ENCODE peak calls at places on chromosomes 3 and 15, in seven cellular contexts. O is uterus, Z is sigmoid colon, M is right lobe of liver, V is IMR-90, B is tibial nerve, P is GM12891. F is an unnamed sample.

GRCh38 chr15:41498657-41499056 is 5.0 kb downstream of the ITPKA start:
- DNase-seq in B (no peak), Z (no peak), M (no peak), O (no peak), V (no peak), P (no peak), F (no peak)

GRCh38 chr3:85081191-85081895 is 122.6 kb downstream of the CADM2 start:
- DNase-seq in B (no peak), Z (no peak), M (no peak), P (no peak), V (peak), O (no peak), F (no peak)

GRCh38 chr3:20280257-20280656 is 94.3 kb upstream of the SGO1 start:
- DNase-seq in M (no peak), V (no peak), P (no peak), B (no peak), Z (no peak), O (no peak), F (no peak)

GRCh38 chr3:126683506-126683905 is 20.5 kb upstream of the CHCHD6 start:
- DNase-seq in Z (no peak), P (no peak), M (no peak), B (no peak), O (no peak), V (no peak), F (no peak)

GRCh38 chr3:25338158-25338725 is 89.8 kb upstream of the RARB start:
- DNase-seq in P (no peak), Z (no peak), M (no peak), B (no peak), V (no peak), O (no peak), F (no peak)

GRCh38 chr3:197151562-197151961 is 121.9 kb upstream of the MELTF start:
- DNase-seq in O (no peak), B (peak), M (no peak), P (no peak), V (peak), Z (no peak), F (no peak)

GRCh38 chr15:28022961-28023360 is 76.2 kb downstream of the OCA2 start:
- DNase-seq in M (no peak), Z (no peak), V (no peak), P (no peak), O (no peak), B (no peak), F (no peak)

GRCh38 chr3:168030488-168031054 is 65.2 kb downstream of the GOLIM4 start:
- DNase-seq in B (no peak), V (no peak), Z (no peak), O (no peak), M (no peak), P (no peak), F (no peak)

GRCh38 chr15:74040115-74040850 is 42.1 kb downstream of the GOLGA6A start:
- DNase-seq in O (peak), B (peak), P (no peak), M (no peak), V (peak), Z (peak), F (peak)

GRCh38 chr3:67647390-67647878 is 7.0 kb downstream of the SUCLG2 start:
- DNase-seq in O (no peak), V (peak), P (no peak), B (no peak), Z (no peak), M (peak), F (no peak)

GRCh38 chr15:27563765-27564164 is 535.4 kb downstream of the OCA2 start:
- DNase-seq in B (no peak), M (no peak), O (no peak), V (no peak), P (no peak), Z (no peak), F (no peak)

DNA sequence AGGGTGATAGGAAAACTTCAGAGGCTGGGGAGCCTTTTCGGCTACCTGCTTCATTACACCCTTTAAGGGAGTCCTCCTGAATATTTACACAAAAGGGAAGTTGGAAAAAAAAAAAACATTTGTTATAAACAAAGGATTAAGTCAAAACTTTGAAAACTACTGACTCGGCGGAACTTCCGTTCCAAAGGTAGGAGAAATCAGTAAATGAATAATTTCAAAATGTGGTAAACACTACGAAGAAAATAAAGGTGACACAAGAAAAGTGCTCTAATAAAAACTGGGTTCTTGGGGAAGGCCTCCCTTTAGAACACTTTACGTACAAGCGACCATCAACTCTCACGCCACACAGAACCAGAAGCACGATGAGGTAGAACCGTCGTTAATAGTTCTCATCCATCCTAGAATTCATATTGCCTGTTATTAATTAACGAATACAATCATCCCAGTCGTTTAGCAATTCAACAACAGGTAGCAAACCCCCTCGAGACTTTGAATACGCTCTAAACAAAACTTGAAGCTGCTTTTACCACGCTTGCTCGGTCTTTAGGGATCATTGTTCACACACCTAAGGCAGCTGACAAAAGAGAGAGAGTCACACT is 867 bp downstream of the SMARCC1 start:
- DNase-seq in M (no peak), Z (no peak), V (peak), B (no peak), P (no peak), O (no peak), F (no peak)
- TF ChIP-seq POLR2A in M (no peak), Z (no peak), V (no peak), B (no peak), P (no peak), O (no peak), F (no peak)

GRCh38 chr15:89912145-89912673 is 543 bp downstream of the ARPIN start:
- DNase-seq in V (no peak), Z (peak), P (no peak), O (peak), M (peak), B (no peak), F (no peak)
- TF ChIP-seq POLR2A in V (no peak), Z (peak), P (no peak), O (no peak), M (no peak), B (no peak), F (no peak)

GRCh38 chr3:186790261-186790981 is 7.0 kb downstream of the EIF4A2 start:
- DNase-seq in P (no peak), V (peak), B (no peak), Z (no peak), O (no peak), M (no peak), F (no peak)
- TF ChIP-seq POLR2A in P (peak), V (peak), B (no peak), Z (no peak), O (no peak), M (no peak), F (no peak)

DNA sequence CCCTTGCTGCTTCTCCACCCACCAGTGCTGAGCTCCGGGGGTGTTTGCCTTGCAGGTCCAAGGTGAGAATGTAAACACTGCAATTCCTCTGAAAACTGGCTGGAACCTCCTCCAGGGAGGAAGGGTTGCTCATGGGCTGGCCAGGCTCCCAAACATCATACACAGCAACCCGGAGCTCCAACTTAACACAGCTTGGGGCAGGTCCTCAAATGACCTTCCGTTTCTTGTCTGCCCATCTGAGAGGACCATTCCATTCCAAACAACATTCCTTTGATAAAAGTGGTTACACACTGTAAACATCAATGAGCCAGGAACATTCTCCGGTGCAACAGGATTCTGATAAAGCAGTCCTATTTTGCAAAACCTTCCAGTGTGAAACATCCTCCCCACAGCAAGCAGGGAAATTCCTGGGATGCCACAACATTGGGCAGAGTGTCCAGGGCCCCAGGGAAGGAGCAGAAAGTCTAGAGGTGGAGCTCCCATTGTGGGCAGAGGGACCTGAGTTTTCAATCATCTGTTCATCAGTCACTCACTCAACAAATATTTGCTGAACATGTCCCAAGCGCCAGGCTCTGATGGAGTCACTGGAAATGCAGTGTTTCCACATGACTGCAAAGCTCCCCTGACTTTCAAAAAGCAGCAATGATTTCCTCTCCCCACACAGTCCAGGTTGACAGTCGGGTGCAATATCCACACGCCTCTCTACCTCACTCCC is 7.3 kb upstream of the HEG1 start:
- DNase-seq in M (peak), Z (no peak), B (no peak), V (peak), O (no peak), P (no peak), F (no peak)
- TF ChIP-seq POLR2A in M (no peak), Z (no peak), B (no peak), V (no peak), O (no peak), P (no peak), F (no peak)

GRCh38 chr3:61253756-61254155 is 2.5 kb upstream of the FHIT start:
- DNase-seq in P (no peak), M (no peak), Z (no peak), V (no peak), O (no peak), B (no peak), F (no peak)

GRCh38 chr3:61250784-61251173 is 473 bp downstream of the FHIT start:
- DNase-seq in P (peak), Z (peak), V (no peak), B (peak), M (peak), O (peak), F (peak)

GRCh38 chr3:61252836-61253235 is 1.6 kb upstream of the FHIT start:
- DNase-seq in Z (no peak), V (no peak), P (no peak), M (no peak), O (no peak), B (no peak), F (no peak)

GRCh38 chr3:61248496-61248895 is 2.8 kb downstream of the FHIT start:
- DNase-seq in B (no peak), O (no peak), P (no peak), V (no peak), Z (no peak), M (no peak), F (no peak)

GRCh38 chr3:61251174-61251972 is at the start of gene FHIT:
- DNase-seq in Z (peak), P (peak), M (peak), V (peak), O (peak), B (peak), F (peak)
- TF ChIP-seq POLR2A in Z (peak), P (no peak), M (peak), V (no peak), O (peak), B (peak), F (no peak)

GRCh38 chr15:62390793-62391543 is 225.9 kb upstream of the C2CD4B start:
- DNase-seq in Z (peak), V (peak), M (peak), B (peak), P (peak), O (peak), F (peak)

GRCh38 chr15:62392411-62392810 is 227.3 kb upstream of the C2CD4B start:
- DNase-seq in V (peak), B (no peak), P (no peak), O (no peak), M (no peak), Z (no peak), F (no peak)

GRCh38 chr15:62393196-62393595 is 228.1 kb upstream of the C2CD4B start:
- DNase-seq in B (no peak), O (no peak), Z (no peak), M (no peak), V (peak), P (no peak), F (no peak)

GRCh38 chr15:62389887-62390792 is 225.1 kb upstream of the C2CD4B start:
- DNase-seq in Z (peak), V (peak), P (peak), O (peak), B (peak), M (peak), F (peak)

DNA sequence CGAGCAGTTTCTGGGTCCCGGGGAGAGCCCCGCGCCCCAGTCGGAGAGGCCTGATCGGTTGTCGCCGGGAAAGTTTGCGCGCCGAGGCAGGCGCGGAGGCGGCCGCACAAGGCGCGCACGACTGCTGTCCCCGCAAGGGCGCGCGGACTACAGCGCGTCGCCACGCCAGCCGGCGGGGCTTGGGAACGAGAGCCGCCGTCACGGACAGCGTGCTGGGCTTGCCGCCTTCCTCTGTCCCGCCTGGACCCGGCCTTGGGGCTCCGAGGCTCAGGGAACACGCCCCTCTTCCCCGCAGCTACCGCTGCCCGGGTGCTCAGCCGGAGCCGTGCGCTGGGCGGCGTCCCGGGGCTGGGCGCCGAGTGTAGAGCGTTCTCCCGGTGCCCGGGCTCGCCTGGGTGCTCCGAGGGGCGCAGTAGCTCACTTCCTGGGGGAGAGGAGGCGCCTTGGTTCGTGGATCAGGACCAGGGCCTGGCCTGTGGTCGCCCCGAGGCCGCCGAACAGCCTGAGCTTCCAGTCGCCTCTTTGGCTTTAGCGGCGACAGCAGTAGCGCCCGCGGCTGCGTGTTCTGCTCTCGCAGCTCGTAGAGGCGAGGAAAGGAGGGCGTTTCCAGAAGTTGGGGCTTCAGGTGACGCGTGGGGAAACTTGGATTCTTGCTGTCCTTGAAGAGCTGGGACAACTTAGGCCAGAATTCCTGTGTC is 226.6 kb upstream of the C2CD4B start:
- DNase-seq in M (peak), V (peak), P (peak), O (peak), Z (peak), B (no peak), F (peak)
- TF ChIP-seq POLR2A in M (no peak), V (peak), P (no peak), O (no peak), Z (no peak), B (no peak), F (no peak)

GRCh38 chr3:13477946-13478345 is 2.2 kb upstream of the HDAC11 start:
- DNase-seq in M (no peak), Z (no peak), O (no peak), B (no peak), V (no peak), P (no peak), F (no peak)

GRCh38 chr3:13480340-13481318 is 523 bp downstream of the HDAC11 start:
- DNase-seq in O (no peak), M (no peak), Z (peak), P (no peak), V (peak), B (no peak), F (no peak)

GRCh38 chr3:13479332-13479581 is 849 bp upstream of the HDAC11 start:
- DNase-seq in Z (no peak), O (peak), P (no peak), V (no peak), B (no peak), M (peak), F (no peak)

GRCh38 chr3:13482106-13482690 is 2.1 kb downstream of the HDAC11 start:
- DNase-seq in M (no peak), O (no peak), V (no peak), P (no peak), Z (peak), B (no peak), F (no peak)

DNA sequence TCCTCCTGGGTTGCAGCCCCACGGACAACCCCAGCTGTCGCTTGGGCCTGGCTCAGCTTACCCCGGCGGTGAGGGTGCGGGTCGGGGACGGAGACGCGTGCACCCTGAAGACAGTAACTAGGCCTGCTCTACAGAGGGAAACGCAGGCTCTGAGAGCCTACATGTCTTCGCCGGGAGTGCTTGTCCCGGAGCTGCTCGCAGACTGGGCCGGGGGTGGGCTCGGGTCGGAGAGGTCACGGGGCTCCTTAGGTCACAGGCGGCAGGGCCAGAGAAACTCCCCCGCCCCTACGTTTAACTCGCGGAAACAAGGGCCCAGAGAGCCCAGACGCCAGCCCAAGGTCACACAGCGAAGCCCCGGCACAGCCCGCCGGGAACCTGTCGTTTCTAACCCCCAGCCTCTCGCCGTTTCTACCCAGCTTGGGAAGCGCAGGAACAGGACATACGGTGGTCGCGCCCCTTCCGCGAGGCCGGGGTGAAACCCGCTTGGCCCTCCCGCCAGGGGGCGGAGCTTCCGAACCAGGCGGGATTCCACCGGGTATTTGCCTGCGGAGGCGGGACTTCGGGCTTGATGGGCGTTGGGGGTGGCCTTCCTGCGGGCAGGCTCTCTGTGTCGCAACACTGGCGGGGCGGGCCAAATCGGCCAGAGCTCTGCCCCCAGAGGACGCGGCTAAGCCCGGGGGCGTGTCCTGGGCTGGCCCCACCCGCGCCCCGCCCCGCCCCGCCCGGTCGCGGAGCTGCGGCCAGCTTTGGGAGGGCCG is at the start of gene HDAC11:
- DNase-seq in V (peak), M (peak), Z (peak), O (peak), B (peak), P (peak), F (peak)
- TF ChIP-seq POLR2A in V (no peak), M (peak), Z (peak), O (peak), B (peak), P (no peak), F (no peak)

GRCh38 chr3:49359623-49360022 is 1.5 kb upstream of the GPX1 start:
- DNase-seq in P (no peak), B (no peak), V (peak), O (no peak), M (no peak), Z (no peak), F (no peak)

GRCh38 chr3:49353022-49353421 is 5.1 kb downstream of the GPX1 start:
- DNase-seq in M (no peak), P (no peak), B (no peak), V (no peak), Z (no peak), O (no peak), F (no peak)

GRCh38 chr3:49358217-49358883 is at the start of gene GPX1:
- DNase-seq in M (peak), Z (peak), P (peak), B (peak), V (peak), O (peak), F (peak)

GRCh38 chr3:49358884-49359225 is 702 bp upstream of the GPX1 start:
- DNase-seq in M (peak), V (no peak), O (no peak), P (no peak), Z (no peak), B (no peak), F (no peak)

DNA sequence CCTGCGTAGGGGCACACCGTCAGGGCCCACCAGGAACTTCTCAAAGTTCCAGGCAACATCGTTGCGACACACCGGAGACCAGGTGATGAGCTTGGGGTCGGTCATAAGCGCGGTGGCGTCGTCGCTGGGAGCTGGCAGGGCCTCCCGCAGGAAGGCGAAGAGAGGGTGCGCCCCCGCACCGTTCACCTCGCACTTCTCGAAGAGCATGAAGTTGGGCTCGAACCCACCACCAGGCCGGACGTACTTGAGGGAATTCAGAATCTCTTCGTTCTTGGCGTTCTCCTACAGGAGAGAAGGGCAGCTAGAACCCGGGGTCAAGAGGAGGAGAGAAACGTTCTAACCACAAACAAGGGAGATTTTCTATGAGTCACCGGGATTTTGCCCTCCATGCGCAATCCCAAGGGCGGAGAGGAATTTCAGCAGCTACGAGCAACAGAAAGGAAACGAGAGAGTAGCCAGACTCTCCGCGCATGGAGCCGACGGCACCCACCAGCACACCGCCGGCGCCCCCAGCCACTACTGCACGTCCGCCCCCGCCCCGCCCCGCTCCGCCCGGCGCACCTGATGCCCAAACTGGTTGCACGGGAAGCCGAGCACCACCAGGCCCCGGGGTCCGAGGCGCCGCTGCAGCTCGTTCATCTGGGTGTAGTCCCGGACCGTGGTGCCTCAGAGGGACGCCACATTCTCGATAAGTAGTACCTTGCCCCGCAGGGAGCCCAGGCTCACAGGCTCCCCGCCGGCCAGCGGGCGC is 512 bp downstream of the GPX1 start:
- DNase-seq in P (no peak), V (peak), O (peak), M (peak), B (peak), Z (peak), F (peak)
- TF ChIP-seq POLR2A in P (no peak), V (no peak), O (no peak), M (no peak), B (no peak), Z (no peak), F (no peak)